ENCODE peak calls at places on chromosomes 7 and 10, in nine cellular contexts. V is stimulated activated CD4-positive, alpha-beta T cell treated with anti-CD3 and anti-CD28 coated beads, Interleukin-4, amount 100 ng/mL, for 1 hour; A is DMS79; F is stimulated activated CD8-positive, alpha-beta memory T cell treated with anti-CD3 and anti-CD28 coated beads, Interleukin-12 subunit alpha, Interleukin-12 subunit beta, amount 100 ng/mL, for 4 hours; Y is lower lobe of right lung; J is neuronal stem cell; I is hepatocyte; E is transverse colon; L is HEK293T. G is an unnamed sample.

GRCh38 chr7:42730621-42731020 is 181.2 kb downstream of the C7orf25 start:
- DNase-seq in L (no peak), V (no peak), E (no peak), Y (no peak), A (no peak), J (no peak), I (no peak), F (no peak), G (no peak)

GRCh38 chr10:132387723-132388210 is 9.2 kb upstream of the PWWP2B start:
- DNase-seq in E (peak), V (peak), Y (peak), F (peak), A (no peak), L (peak), I (peak), J (peak), G (peak)

GRCh38 chr10:9081253-9081652 is 1026.8 kb downstream of the GATA3 start:
- DNase-seq in Y (no peak), V (no peak), J (no peak), L (no peak), F (no peak), I (no peak), A (no peak), E (no peak), G (no peak)

GRCh38 chr10:102620615-102621417 is 23.5 kb upstream of the TRIM8 start:
- DNase-seq in V (no peak), L (no peak), F (no peak), Y (peak), J (no peak), I (peak), E (no peak), A (no peak), G (no peak)

GRCh38 chr10:43203491-43204393 is 63.1 kb downstream of the RASGEF1A start:
- DNase-seq in L (peak), Y (peak), J (no peak), F (no peak), A (no peak), E (no peak), I (peak), V (no peak), G (peak)

GRCh38 chr7:91064938-91065337 is 199.3 kb upstream of the FZD1 start:
- DNase-seq in I (no peak), Y (no peak), A (no peak), F (no peak), E (no peak), V (no peak), L (no peak), J (no peak), G (no peak)

GRCh38 chr7:19916011-19916410 is 142.6 kb upstream of the TMEM196 start:
- DNase-seq in F (no peak), A (no peak), V (no peak), Y (no peak), E (no peak), I (no peak), L (no peak), J (no peak), G (no peak)

GRCh38 chr10:89332718-89333281 is 5.0 kb downstream of the IFIT3 start:
- DNase-seq in Y (no peak), E (no peak), V (no peak), I (no peak), A (no peak), L (no peak), F (no peak), J (no peak), G (no peak)

GRCh38 chr7:44978511-44979366 is at the start of gene MYO1G:
- DNase-seq in F (peak), L (no peak), E (peak), Y (peak), V (peak), A (no peak), J (no peak), I (no peak), G (no peak)

G was measured in adrenal gland.